ENCODE peak calls at places on chromosomes 12 and 14, in four cellular contexts. One of them, this sample, is unnamed. For H3K4me1, the result is how much of the 10 kb centered on the place peaks cover.

GRCh38 chr12:57625261-57626032 is 7.6 kb downstream of the B4GALNT1 start:
- DNase-seq in H1: no peak
- DNase-seq in GM12878: no peak
- DNase-seq in HepG2: no peak
- DNase-seq in this sample: no peak

GRCh38 chr12:114611145-114612018 is 72.6 kb downstream of the TBX3 start:
- DNase-seq in H1: no peak
- DNase-seq in GM12878: no peak
- DNase-seq in HepG2: peak
- DNase-seq in this sample: no peak

GRCh38 chr12:77540097-77540496 is 290.6 kb upstream of the NAV3 start:
- DNase-seq in H1: no peak
- DNase-seq in GM12878: no peak
- DNase-seq in HepG2: no peak
- DNase-seq in this sample: no peak

GRCh38 chr12:121799175-121799841 is 4.5 kb upstream of the SETD1B start:
- DNase-seq in H1: no peak
- DNase-seq in GM12878: no peak
- DNase-seq in HepG2: peak
- DNase-seq in this sample: no peak

GRCh38 chr14:99514552-99515300 is 33.5 kb downstream of the CCNK start:
- DNase-seq in H1: no peak
- DNase-seq in GM12878: no peak
- DNase-seq in HepG2: no peak
- DNase-seq in this sample: no peak

GRCh38 chr12:47276253-47277070 is 196.7 kb upstream of the AMIGO2 start:
- DNase-seq in H1: no peak
- DNase-seq in GM12878: peak
- DNase-seq in HepG2: peak
- DNase-seq in this sample: no peak

GRCh38 chr14:64113279-64113678 is 180.9 kb downstream of the ESR2 start:
- DNase-seq in H1: no peak
- DNase-seq in GM12878: no peak
- DNase-seq in HepG2: no peak
- DNase-seq in this sample: no peak

GRCh38 chr12:15933751-15934150 is 22.6 kb downstream of the DERA start:
- DNase-seq in H1: no peak
- DNase-seq in GM12878: no peak
- DNase-seq in HepG2: no peak
- DNase-seq in this sample: no peak

GRCh38 chr12:30884804-30885203 is 41.7 kb upstream of the TSPAN11 start:
- DNase-seq in H1: no peak
- DNase-seq in GM12878: no peak
- DNase-seq in HepG2: no peak
- DNase-seq in this sample: no peak

GRCh38 chr14:30210630-30211029 is 283.0 kb upstream of the PRKD1 start:
- DNase-seq in H1: no peak
- DNase-seq in GM12878: no peak
- DNase-seq in HepG2: no peak
- DNase-seq in this sample: no peak

GRCh38 chr14:97584528-97584927 is 787.3 kb downstream of the VRK1 start:
- DNase-seq in H1: no peak
- DNase-seq in GM12878: no peak
- DNase-seq in HepG2: no peak
- DNase-seq in this sample: no peak

GRCh38 chr12:118714051-118714460 is 267.3 kb upstream of the SRRM4 start:
- DNase-seq in H1: peak
- DNase-seq in GM12878: peak
- DNase-seq in HepG2: peak
- DNase-seq in this sample: peak

GRCh38 chr12:131634037-131634436 is 76.9 kb upstream of the SFSWAP start:
- DNase-seq in H1: no peak
- DNase-seq in GM12878: no peak
- DNase-seq in HepG2: no peak
- DNase-seq in this sample: no peak

GRCh38 chr12:69401940-69402339 is 42.4 kb downstream of the YEATS4 start:
- DNase-seq in H1: no peak
- DNase-seq in GM12878: no peak
- DNase-seq in HepG2: no peak
- DNase-seq in this sample: no peak

DNA sequence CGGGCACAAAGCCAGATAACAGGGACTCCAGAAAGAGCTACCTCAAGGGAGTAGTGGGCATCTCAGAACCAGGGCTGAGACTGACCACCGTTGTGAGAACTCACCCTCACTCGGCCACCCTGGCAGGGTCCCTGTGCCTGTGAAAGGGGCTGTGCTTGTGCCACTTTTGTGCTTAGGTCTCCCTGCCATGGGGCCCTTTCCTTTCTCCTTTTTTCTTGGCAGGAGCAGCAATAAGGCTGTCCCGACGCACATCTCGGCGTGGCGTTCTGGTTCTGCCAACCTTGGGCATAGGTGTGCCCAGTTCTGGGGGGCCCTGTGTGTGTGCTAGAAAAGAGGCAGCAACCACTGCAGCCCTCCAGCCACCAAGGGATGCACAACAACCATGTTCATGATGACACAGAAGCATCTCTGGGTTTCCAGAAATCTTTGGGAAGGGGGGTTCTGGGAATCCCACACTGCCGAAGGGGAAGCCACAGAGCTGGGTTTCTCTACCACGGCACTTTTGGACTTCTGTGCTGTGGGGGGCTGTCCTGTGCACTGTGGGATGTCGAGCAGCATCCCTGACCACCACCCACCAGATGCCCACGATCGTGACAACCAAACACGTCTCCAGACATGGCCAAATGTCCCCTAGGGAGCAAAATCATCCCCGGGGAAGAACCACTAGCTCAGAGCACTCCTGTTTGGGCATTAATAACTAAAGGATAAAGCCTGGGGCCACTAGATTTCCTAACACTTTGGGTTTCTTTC is 13.1 kb upstream of the TMEM119 start:
- DNase-seq in H1: no peak
- DNase-seq in GM12878: no peak
- DNase-seq in HepG2: no peak
- DNase-seq in this sample: no peak
- H3K4me3 ChIP-seq in H1: no peak
- H3K4me3 ChIP-seq in GM12878: no peak
- H3K4me3 ChIP-seq in HepG2: no peak
- H3K4me3 ChIP-seq in this sample: no peak

DNA sequence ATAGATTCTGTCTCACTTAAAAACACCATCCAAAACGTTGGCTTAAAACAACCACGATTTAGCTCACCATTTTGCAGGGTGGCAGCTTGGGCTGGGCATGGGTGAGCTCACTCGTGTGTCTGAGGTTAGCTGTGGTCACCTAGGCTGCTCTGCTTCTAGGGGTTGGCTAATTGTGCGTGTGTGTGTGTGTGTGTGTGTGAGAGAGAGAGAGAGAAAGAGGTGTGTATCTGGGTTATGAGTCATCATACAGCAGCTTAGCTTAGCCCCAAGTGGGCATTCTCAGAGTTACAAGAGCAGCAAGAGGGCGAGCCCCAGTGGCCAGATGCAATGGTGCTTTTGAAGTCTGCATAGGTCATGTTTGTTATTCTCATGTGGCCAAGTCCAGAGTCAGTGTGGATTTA is 6.0 kb downstream of the FBXW8 start:
- DNase-seq in H1: no peak
- DNase-seq in GM12878: peak
- DNase-seq in HepG2: peak
- DNase-seq in this sample: no peak
- TF ChIP-seq SUZ12 in H1: no peak
- TF ChIP-seq SUZ12 in GM12878: no peak
- TF ChIP-seq SUZ12 in HepG2: no peak
- TF ChIP-seq SUZ12 in this sample: no peak

DNA sequence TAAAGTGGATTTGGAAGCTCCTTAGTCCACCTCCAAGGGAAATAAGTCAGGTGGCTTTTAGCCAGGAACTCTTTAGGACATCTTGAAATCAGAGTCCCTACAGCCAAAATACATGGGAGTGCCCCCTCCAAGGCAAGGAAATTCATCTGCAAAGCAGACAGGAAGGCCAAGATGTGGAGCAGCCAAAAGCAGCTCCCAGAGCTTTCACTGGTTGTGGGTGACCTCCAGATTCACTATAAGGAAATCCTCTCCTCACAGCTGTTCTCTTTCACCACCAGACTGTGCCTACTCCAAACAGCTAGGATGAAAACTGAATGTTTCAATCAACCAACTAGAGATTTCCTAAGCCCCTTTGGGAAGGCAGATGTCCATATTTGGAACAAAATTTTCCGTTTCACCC is 6.7 kb downstream of the TTC9 start:
- DNase-seq in H1: no peak
- DNase-seq in GM12878: no peak
- DNase-seq in HepG2: no peak
- DNase-seq in this sample: no peak
- H3K4me1 ChIP-seq in H1: under half
- H3K4me1 ChIP-seq in GM12878: under half
- H3K4me1 ChIP-seq in HepG2: under half
- H3K4me1 ChIP-seq in this sample: under half

DNA sequence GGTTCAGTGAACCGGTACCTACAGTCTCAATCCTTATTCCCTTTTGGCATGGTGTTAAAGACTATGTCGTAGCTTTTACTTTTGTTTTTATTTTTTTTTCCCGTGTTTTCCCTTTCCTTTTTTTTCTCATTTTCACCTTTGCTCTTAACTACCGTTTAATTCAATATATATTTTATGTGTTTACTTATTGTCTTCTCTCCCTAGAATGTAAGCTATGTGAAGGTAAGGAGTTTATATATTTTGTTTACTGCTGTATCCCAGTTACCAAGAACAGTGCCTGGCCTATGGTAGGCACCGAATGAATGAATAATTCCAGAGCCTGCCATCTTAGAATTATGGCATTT is 261 bp upstream of the MLH3 start:
- DNase-seq in H1: no peak
- DNase-seq in GM12878: no peak
- DNase-seq in HepG2: no peak
- DNase-seq in this sample: no peak
- H3K4me3 ChIP-seq in H1: peak
- H3K4me3 ChIP-seq in GM12878: peak
- H3K4me3 ChIP-seq in HepG2: peak
- H3K4me3 ChIP-seq in this sample: peak

GRCh38 chr14:54894995-54895394 is 7.6 kb downstream of the GCH1 start:
- DNase-seq in H1: no peak
- DNase-seq in GM12878: no peak
- DNase-seq in HepG2: no peak
- DNase-seq in this sample: no peak

GRCh38 chr14:54895683-54896082 is 6.9 kb downstream of the GCH1 start:
- DNase-seq in H1: no peak
- DNase-seq in GM12878: no peak
- DNase-seq in HepG2: no peak
- DNase-seq in this sample: no peak

GRCh38 chr14:54890794-54891193 is 11.8 kb downstream of the GCH1 start:
- DNase-seq in H1: no peak
- DNase-seq in GM12878: peak
- DNase-seq in HepG2: no peak
- DNase-seq in this sample: no peak

GRCh38 chr14:54891471-54892245 is 11.0 kb downstream of the GCH1 start:
- DNase-seq in H1: no peak
- DNase-seq in GM12878: no peak
- DNase-seq in HepG2: no peak
- DNase-seq in this sample: no peak

DNA sequence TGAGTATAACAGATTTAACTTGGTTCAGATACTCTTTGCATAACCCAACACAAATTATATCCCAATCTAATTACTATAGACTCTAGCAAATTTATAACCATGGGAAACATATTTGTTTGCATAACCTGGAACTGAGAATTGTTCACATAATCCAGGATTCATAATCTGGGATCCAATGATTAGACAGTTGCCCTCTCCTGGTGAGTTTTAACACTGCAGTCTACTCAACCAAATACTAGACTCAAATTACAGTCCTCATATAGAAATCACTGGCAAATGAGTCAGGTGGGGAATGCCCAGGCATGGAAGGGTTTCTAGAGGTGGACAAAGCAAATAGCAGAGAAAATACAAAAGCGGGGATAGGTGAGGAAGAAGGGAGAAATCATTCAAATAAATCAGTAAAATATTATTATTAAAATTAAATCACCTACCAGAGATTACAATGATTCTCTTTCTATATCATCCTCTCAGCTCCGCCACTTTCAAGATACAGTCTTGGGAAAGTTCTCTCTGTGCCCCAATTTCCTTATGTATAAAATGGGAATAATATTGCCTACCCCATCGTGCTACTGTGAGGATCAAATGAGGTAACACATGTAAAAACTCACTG is 9.4 kb downstream of the GCH1 start:
- DNase-seq in H1: no peak
- DNase-seq in GM12878: no peak
- DNase-seq in HepG2: peak
- DNase-seq in this sample: no peak
- TF ChIP-seq SUZ12 in H1: no peak
- TF ChIP-seq SUZ12 in GM12878: no peak
- TF ChIP-seq SUZ12 in HepG2: no peak
- TF ChIP-seq SUZ12 in this sample: no peak

GRCh38 chr14:68235011-68235410 is 415.4 kb downstream of the RAD51B start:
- DNase-seq in H1: no peak
- DNase-seq in GM12878: no peak
- DNase-seq in HepG2: no peak
- DNase-seq in this sample: no peak
- H3K4me1 ChIP-seq in H1: under half
- H3K4me1 ChIP-seq in GM12878: under half
- H3K4me1 ChIP-seq in HepG2: under half
- H3K4me1 ChIP-seq in this sample: under half

GRCh38 chr12:116045158-116045557 is 232.3 kb downstream of the MED13L start:
- DNase-seq in H1: no peak
- DNase-seq in GM12878: no peak
- DNase-seq in HepG2: no peak
- DNase-seq in this sample: no peak

GRCh38 chr12:116040412-116040811 is 237.1 kb downstream of the MED13L start:
- DNase-seq in H1: no peak
- DNase-seq in GM12878: no peak
- DNase-seq in HepG2: no peak
- DNase-seq in this sample: no peak

GRCh38 chr12:116046039-116046438 is 231.5 kb downstream of the MED13L start:
- DNase-seq in H1: no peak
- DNase-seq in GM12878: no peak
- DNase-seq in HepG2: no peak
- DNase-seq in this sample: no peak

GRCh38 chr12:116044181-116044580 is 233.3 kb downstream of the MED13L start:
- DNase-seq in H1: no peak
- DNase-seq in GM12878: no peak
- DNase-seq in HepG2: peak
- DNase-seq in this sample: no peak

DNA sequence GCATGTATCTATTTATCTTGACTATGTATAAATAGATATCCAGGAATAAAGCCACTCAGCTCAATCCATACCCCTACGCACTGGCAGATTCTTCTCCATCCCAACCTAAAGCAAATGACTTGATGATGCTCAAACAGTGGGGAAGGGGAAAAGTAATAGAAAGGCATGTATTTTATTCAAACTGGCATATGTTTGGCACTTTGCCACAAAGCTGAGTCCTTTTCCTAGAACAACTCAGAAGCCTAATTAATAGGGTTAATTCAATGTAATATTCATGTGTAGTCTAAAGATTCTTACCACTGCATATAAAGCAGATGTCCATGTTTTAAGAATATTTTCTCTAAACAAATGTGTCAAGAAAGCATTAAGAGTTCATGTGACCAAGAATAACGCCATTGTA is 233.8 kb downstream of the MED13L start:
- DNase-seq in H1: no peak
- DNase-seq in GM12878: no peak
- DNase-seq in HepG2: no peak
- DNase-seq in this sample: no peak
- H3K4me3 ChIP-seq in H1: no peak
- H3K4me3 ChIP-seq in GM12878: no peak
- H3K4me3 ChIP-seq in HepG2: no peak
- H3K4me3 ChIP-seq in this sample: no peak

GRCh38 chr12:50520808-50521207 is 16.0 kb downstream of the DIP2B start:
- DNase-seq in H1: no peak
- DNase-seq in GM12878: no peak
- DNase-seq in HepG2: no peak
- DNase-seq in this sample: no peak
- TF ChIP-seq SUZ12 in H1: no peak
- TF ChIP-seq SUZ12 in GM12878: no peak
- TF ChIP-seq SUZ12 in HepG2: no peak
- TF ChIP-seq SUZ12 in this sample: no peak